ENCODE peak calls at places on chromosomes 4 and X, in eight cellular contexts. I is A549, D is bronchial epithelial cell, P is fibroblast of mammary gland, V is pancreas, J is astrocyte, X is thoracic aorta, Q is fibroblast of lung. E is an unnamed sample.

GRCh38 chr4:75087865-75088264 is 154.9 kb downstream of the PARM1 start:
- DNase-seq in I (no peak), D (no peak), P (no peak), V (no peak), J (no peak), X (no peak), Q (no peak), E (no peak)

GRCh38 chrX:16528620-16529019 is 121.3 kb upstream of the S100G start:
- DNase-seq in I (no peak), D (no peak), P (no peak), V (no peak), J (no peak), X (no peak), Q (no peak), E (no peak)

GRCh38 chr4:147303506-147303905 is 177.4 kb upstream of the EDNRA start:
- DNase-seq in I (no peak), D (no peak), P (no peak), V (no peak), J (no peak), X (no peak), Q (no peak), E (no peak)

GRCh38 chrX:71253253-71254091 is 468 bp downstream of the ZMYM3 start:
- DNase-seq in I (peak; percentile 29), D (no peak), P (peak; percentile 24), V (peak; percentile 78), J (peak; percentile 18), X (no peak), Q (peak; percentile 30), E (peak; percentile 18)

GRCh38 chrX:116009871-116010710 is 160.5 kb upstream of the AGTR2 start:
- DNase-seq in I (no peak), D (no peak), P (no peak), V (no peak), J (no peak), X (no peak), Q (no peak), E (no peak)

GRCh38 chrX:22025751-22026150 is 6.4 kb upstream of the PHEX start:
- DNase-seq in I (no peak), D (no peak), P (no peak), V (no peak), J (no peak), X (no peak), Q (no peak), E (no peak)

GRCh38 chrX:23578079-23578478 is 89.2 kb upstream of the PRDX4 start:
- DNase-seq in I (no peak), D (peak; percentile 32), P (peak; percentile 16), V (no peak), J (peak; percentile 37), X (no peak), Q (no peak), E (no peak)

GRCh38 chrX:56728752-56729151 is 291 bp upstream of the NBDY start:
- DNase-seq in I (peak; percentile 55), D (no peak), P (peak; percentile 16), V (no peak), J (no peak), X (no peak), Q (peak; percentile 26), E (peak; percentile 36)

GRCh38 chr4:82798168-82799005 is at the start of gene SCD5:
- DNase-seq in I (peak; percentile 53), D (peak; percentile 44), P (peak; percentile 73), V (peak; percentile 83), J (peak; percentile 73), X (peak; percentile 9), Q (peak; percentile 78), E (peak; percentile 81)
- TF ChIP-seq CTCF in I (no peak), D (no peak), P (no peak), V (no peak), J (no peak), X (no peak), Q (no peak), E (no peak)

GRCh38 chrX:46577116-46578005 is 3.8 kb downstream of the CHST7 start:
- DNase-seq in I (no peak), D (peak; percentile 58), P (peak; percentile 50), V (no peak), J (peak; percentile 50), X (no peak), Q (no peak), E (no peak)
- H3K4me3 ChIP-seq in I (peak overlapping the region; percentile 76), D (no peak overlapping the region), P (no peak overlapping the region), V (no peak overlapping the region), J (no peak overlapping the region), X (no peak overlapping the region), Q (peak overlapping the region; percentile 62), E (no peak overlapping the region)

GRCh38 chrX:12770440-12770839 is 20.8 kb upstream of the PRPS2 start:
- DNase-seq in I (peak; percentile 32), D (peak; percentile 29), P (peak; percentile 41), V (no peak), J (no peak), X (no peak), Q (peak; percentile 39), E (peak; percentile 34)

GRCh38 chrX:12767856-12768255 is 23.4 kb upstream of the PRPS2 start:
- DNase-seq in I (no peak), D (no peak), P (no peak), V (no peak), J (no peak), X (no peak), Q (no peak), E (no peak)

DNA sequence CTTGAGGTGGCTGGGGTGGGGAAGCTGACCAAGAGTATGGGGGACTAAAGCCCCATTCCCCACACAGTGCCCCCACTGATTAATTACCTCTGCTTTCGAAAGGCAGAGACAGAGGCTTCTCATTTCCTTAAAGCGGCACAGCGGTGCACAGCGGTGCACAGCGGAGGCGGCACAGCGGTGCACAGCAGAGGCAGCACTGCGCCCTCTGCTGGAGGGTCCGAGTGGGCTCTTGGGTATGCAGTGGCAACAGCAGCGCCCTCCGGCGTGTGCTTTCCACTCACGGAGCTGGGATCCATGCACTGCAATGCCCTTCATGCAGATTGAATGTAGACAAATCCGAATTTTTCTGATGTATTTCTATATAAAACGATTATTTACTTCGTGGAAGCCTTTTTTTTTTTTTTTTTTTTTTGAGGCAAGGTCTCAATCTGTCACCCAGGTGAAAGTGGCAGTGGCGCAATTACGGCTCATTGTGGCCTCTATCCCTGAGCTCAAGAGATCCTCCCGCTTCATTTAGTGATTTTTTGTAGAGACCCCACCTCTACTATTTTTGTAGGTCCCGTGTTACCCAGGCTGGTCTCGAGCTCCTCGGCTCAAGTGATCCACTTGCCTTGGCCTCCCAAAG is 19.7 kb upstream of the PRPS2 start:
- DNase-seq in I (peak; percentile 73), D (no peak), P (peak; percentile 54), V (peak; percentile 70), J (no peak), X (no peak), Q (peak; percentile 46), E (peak; percentile 51)
- TF ChIP-seq CTCF in I (peak; percentile 70), D (peak; percentile 65), P (peak; percentile 68), V (peak; percentile 18), J (peak; percentile 45), X (no peak), Q (peak; percentile 56), E (peak; percentile 81)

GRCh38 chrX:17635231-17635630 is 102.1 kb upstream of the SCML1 start:
- DNase-seq in I (peak; percentile 37), D (no peak), P (no peak), V (no peak), J (peak; percentile 45), X (no peak), Q (peak; percentile 57), E (peak; percentile 12)
- H3K4me3 ChIP-seq in I (no peak overlapping the region), D (no peak overlapping the region), P (no peak overlapping the region), V (no peak overlapping the region), J (no peak overlapping the region), X (no peak overlapping the region), Q (no peak overlapping the region), E (no peak overlapping the region)

GRCh38 chr4:99201687-99202086 is 17.4 kb downstream of the ADH6 start:
- DNase-seq in I (no peak), D (peak; percentile 15), P (peak; percentile 73), V (no peak), J (no peak), X (no peak), Q (peak; percentile 87), E (peak; percentile 51)
- TF ChIP-seq CTCF in I (no peak), D (no peak), P (peak; percentile 41), V (no peak), J (no peak), X (peak; percentile 33), Q (peak; percentile 13), E (peak; percentile 19)

DNA sequence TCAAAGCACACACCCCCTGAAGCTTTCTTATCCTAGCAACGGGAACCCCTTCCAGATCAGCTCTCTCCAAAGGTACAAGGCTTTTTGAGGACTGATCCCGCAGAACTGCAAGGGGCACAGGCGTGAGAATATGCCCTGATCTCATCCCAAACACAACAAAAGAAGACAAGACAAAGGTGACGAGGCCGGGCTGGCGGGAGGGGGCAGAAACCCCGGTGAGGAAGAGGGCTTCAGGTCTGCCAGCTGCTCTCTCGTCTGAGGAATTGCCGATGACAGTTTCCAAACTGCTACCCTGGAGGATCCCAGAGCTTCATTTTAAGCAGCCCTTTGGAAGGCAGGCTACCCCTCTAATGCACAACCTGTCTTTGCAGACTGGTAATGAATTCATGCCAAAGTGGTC is 3.4 kb downstream of the HCFC1 start:
- DNase-seq in I (no peak), D (no peak), P (no peak), V (peak; percentile 38), J (no peak), X (no peak), Q (no peak), E (no peak)
- H3K4me3 ChIP-seq in I (no peak overlapping the region), D (no peak overlapping the region), P (peak overlapping the region; percentile 95), V (peak overlapping the region; percentile 66), J (peak overlapping the region; percentile 96), X (peak overlapping the region; percentile 87), Q (peak overlapping the region; percentile 81), E (peak overlapping the region; percentile 88)